ENCODE peak calls at places on chromosomes 4 and X, in ten cellular contexts. S, J, D, B, N, O, L, A, F and Z are unnamed samples.

GRCh38 chr4:14566518-14566917 is 435.8 kb upstream of the CPEB2 start:
- DNase-seq in D (no peak), A (peak), J (peak), S (no peak), B (peak), N (no peak), F (no peak), O (no peak), L (peak), Z (no peak)

GRCh38 chrX:141662781-141663180 is 35.8 kb downstream of the SPANXD start:
- DNase-seq in B (no peak), J (no peak), L (peak), O (no peak), F (no peak), D (no peak), A (no peak), S (no peak), N (no peak), Z (no peak)

GRCh38 chr4:14910411-14910810 is 91.9 kb upstream of the CPEB2 start:
- DNase-seq in D (no peak), S (no peak), N (no peak), F (no peak), B (no peak), J (peak), L (peak), A (no peak), O (peak), Z (no peak)

GRCh38 chr4:184907216-184907615 is 81.4 kb upstream of the ACSL1 start:
- DNase-seq in L (peak), A (no peak), B (no peak), F (no peak), O (no peak), N (no peak), J (no peak), D (no peak), S (no peak), Z (no peak)

GRCh38 chr4:74152841-74153240 is 5.1 kb upstream of the MTHFD2L start:
- DNase-seq in F (no peak), D (no peak), S (no peak), N (no peak), O (no peak), B (peak), L (no peak), A (peak), J (no peak), Z (no peak)

GRCh38 chr4:182346675-182347375 is 103.6 kb downstream of the TENM3 start:
- DNase-seq in F (no peak), S (no peak), A (no peak), O (no peak), J (no peak), N (no peak), D (no peak), B (no peak), L (no peak), Z (no peak)

GRCh38 chrX:17669458-17669857 is 67.8 kb upstream of the SCML1 start:
- DNase-seq in N (no peak), F (no peak), A (no peak), J (no peak), S (no peak), L (no peak), D (no peak), O (no peak), B (no peak), Z (no peak)

GRCh38 chr4:142550955-142551354 is 295.1 kb downstream of the INPP4B start:
- DNase-seq in S (no peak), A (no peak), B (no peak), L (no peak), N (no peak), J (no peak), D (no peak), F (peak), O (no peak), Z (no peak)

GRCh38 chr4:182975806-182976205 is 58.6 kb upstream of the DCTD start:
- DNase-seq in B (peak), N (no peak), A (peak), J (no peak), O (no peak), D (no peak), L (peak), S (peak), F (peak), Z (peak)

GRCh38 chrX:118257781-118258180 is 88.1 kb upstream of the WDR44 start:
- DNase-seq in J (no peak), D (no peak), B (no peak), N (no peak), S (no peak), A (no peak), F (no peak), L (no peak), O (no peak), Z (no peak)

GRCh38 chrX:95058815-95059214 is 1384.8 kb downstream of the FAM133A start:
- DNase-seq in B (peak), J (no peak), O (no peak), F (peak), N (no peak), D (no peak), L (peak), S (no peak), A (peak), Z (peak)

GRCh38 chrX:72100051-72100755 is 31.5 kb downstream of the RTL5 start:
- DNase-seq in J (no peak), A (no peak), S (no peak), F (no peak), L (no peak), B (no peak), N (no peak), O (no peak), D (no peak), Z (no peak)

GRCh38 chrX:45517090-45517973 is 316.7 kb upstream of the DIPK2B start:
- DNase-seq in O (no peak), N (no peak), D (no peak), L (peak), S (peak), B (peak), F (peak), J (no peak), A (no peak), Z (peak)

GRCh38 chrX:47529548-47529947 is 31.5 kb upstream of the ARAF start:
- DNase-seq in O (no peak), L (no peak), J (no peak), F (no peak), B (no peak), S (no peak), A (no peak), D (no peak), N (no peak), Z (no peak)

GRCh38 chr4:183183906-183184535 is 85.0 kb downstream of the WWC2 start:
- DNase-seq in S (no peak), B (no peak), D (no peak), N (no peak), J (no peak), F (no peak), A (no peak), O (no peak), L (no peak), Z (no peak)

GRCh38 chr4:119037709-119038463 is 97.7 kb upstream of the MYOZ2 start:
- DNase-seq in D (no peak), A (peak), L (peak), S (no peak), O (no peak), F (peak), J (no peak), B (no peak), N (no peak), Z (no peak)

GRCh38 chrX:115408736-115409390 is 119.3 kb downstream of the LUZP4 start:
- DNase-seq in F (peak), O (no peak), S (peak), N (no peak), B (peak), D (no peak), L (peak), J (no peak), A (peak), Z (no peak)

GRCh38 chr4:55458611-55459010 is 62.9 kb downstream of the TMEM165 start:
- DNase-seq in J (no peak), N (no peak), S (peak), B (peak), D (no peak), F (no peak), O (no peak), L (no peak), A (no peak), Z (peak)

GRCh38 chr4:73170518-73171198 is 87.9 kb downstream of the ANKRD17 start:
- DNase-seq in B (no peak), F (no peak), J (no peak), O (no peak), N (no peak), L (no peak), S (no peak), A (no peak), D (no peak), Z (peak)

GRCh38 chr4:41748788-41749445 is 392 bp upstream of the PHOX2B start:
- DNase-seq in L (no peak), B (no peak), D (no peak), J (no peak), A (no peak), O (no peak), F (no peak), N (no peak), S (no peak), Z (no peak)
- TF ChIP-seq CTCF in L (no peak), B (no peak), D (no peak), J (no peak), A (no peak), O (no peak), F (no peak), N (no peak), S (no peak), Z (no peak)

GRCh38 chr4:139082750-139083532 is 67.4 kb downstream of the NOCT start:
- DNase-seq in N (peak), L (peak), A (peak), F (peak), J (peak), D (peak), B (peak), O (peak), S (peak), Z (peak)

GRCh38 chr4:139083533-139084424 is 68.2 kb downstream of the NOCT start:
- DNase-seq in B (peak), N (peak), L (peak), S (peak), J (peak), A (peak), F (peak), O (peak), D (peak), Z (peak)

GRCh38 chr4:139084425-139085093 is 69.0 kb downstream of the NOCT start:
- DNase-seq in D (no peak), B (no peak), N (no peak), J (no peak), L (no peak), O (no peak), S (no peak), A (no peak), F (no peak), Z (no peak)

DNA sequence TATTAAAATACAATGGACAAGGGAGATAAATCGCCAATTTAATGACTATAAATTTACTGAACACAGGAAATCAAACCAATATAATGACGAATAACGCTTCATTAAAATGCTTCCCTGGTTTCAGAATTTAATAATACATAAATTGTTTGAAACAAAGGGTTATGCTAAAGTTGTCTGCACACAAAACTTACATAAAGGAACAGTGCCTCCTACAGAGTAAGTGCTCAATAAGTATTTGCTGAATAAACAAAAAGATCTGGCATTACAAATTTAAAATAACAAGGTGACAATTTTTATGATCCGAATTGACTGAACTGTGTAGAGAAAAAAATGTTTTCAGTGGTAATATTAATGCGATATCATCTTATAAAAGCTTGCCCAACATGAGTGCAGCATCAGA is 69.6 kb downstream of the NOCT start:
- DNase-seq in B (peak), J (peak), D (no peak), L (peak), S (peak), A (peak), O (no peak), F (peak), N (no peak), Z (peak)
- H3K4me3 ChIP-seq in B (no peak), J (peak), D (peak), L (peak), S (peak), A (peak), O (peak), F (peak), N (peak), Z (peak)

GRCh38 chrX:88424071-88424470 is 323.0 kb upstream of the CPXCR1 start:
- DNase-seq in S (no peak), L (no peak), A (no peak), O (no peak), F (no peak), D (no peak), N (no peak), B (no peak), J (no peak), Z (no peak)

GRCh38 chrX:88424541-88424940 is 322.5 kb upstream of the CPXCR1 start:
- DNase-seq in N (no peak), D (no peak), F (no peak), L (no peak), J (no peak), O (no peak), A (no peak), S (no peak), B (no peak), Z (no peak)

GRCh38 chrX:88425739-88426138 is 321.3 kb upstream of the CPXCR1 start:
- DNase-seq in A (no peak), J (peak), D (no peak), B (no peak), F (no peak), S (peak), O (no peak), L (no peak), N (no peak), Z (no peak)
- TF ChIP-seq CTCF in A (no peak), J (peak), D (no peak), B (peak), F (no peak), S (no peak), O (peak), L (no peak), N (no peak), Z (no peak)

GRCh38 chr4:41611124-41611838 is 73.3 kb downstream of the LIMCH1 start:
- DNase-seq in N (no peak), A (no peak), O (no peak), L (no peak), S (no peak), J (no peak), D (no peak), B (no peak), F (no peak), Z (peak)

GRCh38 chr4:41613362-41613761 is 75.4 kb downstream of the LIMCH1 start:
- DNase-seq in J (no peak), A (no peak), F (peak), N (no peak), B (no peak), O (no peak), L (no peak), S (no peak), D (peak), Z (no peak)

GRCh38 chr4:41610474-41610873 is 72.5 kb downstream of the LIMCH1 start:
- DNase-seq in S (no peak), O (no peak), J (no peak), D (no peak), L (no peak), A (no peak), B (no peak), F (no peak), N (no peak), Z (no peak)

GRCh38 chr4:41613782-41614181 is 75.8 kb downstream of the LIMCH1 start:
- DNase-seq in B (no peak), J (no peak), D (no peak), A (no peak), F (no peak), L (no peak), N (no peak), O (no peak), S (no peak), Z (no peak)

DNA sequence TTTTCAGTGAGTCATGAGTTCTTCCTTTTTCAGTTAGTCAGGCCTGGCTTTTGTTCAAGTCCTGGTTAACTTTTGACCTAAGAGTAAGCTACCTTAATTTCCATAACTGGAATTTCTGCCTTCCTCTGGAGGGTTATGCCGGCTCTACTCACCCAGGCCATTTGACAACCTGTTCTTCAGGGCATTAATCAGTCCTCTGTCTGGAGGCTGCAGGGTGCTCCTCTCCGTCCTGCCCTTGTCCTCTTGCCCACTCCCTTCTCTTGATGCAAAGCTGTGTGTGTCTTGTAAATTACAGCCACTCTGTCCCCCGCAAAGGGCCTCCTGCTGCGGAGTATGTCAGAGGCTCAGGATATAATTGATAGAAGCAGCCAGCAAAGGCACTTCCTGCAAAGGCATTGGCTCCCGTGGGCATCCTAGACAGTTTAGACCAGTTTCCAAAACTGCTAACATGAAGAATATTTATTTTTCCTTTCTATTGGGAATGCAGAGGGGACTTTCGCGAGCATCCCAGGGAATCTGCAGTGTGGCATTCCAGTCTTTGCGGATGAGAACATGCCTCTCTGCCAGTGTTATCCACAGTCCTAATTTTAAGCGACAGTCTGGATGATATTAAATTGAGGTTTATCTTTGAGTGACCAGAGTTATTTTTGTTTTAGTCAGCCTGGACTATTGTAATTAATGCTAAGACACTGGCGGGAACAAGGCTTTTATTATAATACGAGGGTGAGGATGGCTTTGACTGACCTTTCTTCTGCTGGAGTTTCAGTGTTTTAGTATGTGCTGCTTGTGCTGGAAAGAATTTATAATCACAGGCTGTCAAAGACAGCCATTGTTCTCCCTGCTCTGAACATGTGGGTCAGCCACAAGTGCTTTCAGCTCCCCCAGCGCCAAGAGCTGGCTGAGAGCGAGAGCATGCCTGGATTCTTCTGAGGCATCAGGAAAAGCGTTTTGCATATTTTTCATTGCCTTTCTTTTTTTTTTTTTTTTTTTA is 74.2 kb downstream of the LIMCH1 start:
- DNase-seq in L (peak), N (peak), S (peak), F (peak), B (peak), A (no peak), D (peak), O (peak), J (no peak), Z (peak)
- H3K4me3 ChIP-seq in L (no peak), N (peak), S (no peak), F (no peak), B (no peak), A (no peak), D (no peak), O (no peak), J (no peak), Z (no peak)

DNA sequence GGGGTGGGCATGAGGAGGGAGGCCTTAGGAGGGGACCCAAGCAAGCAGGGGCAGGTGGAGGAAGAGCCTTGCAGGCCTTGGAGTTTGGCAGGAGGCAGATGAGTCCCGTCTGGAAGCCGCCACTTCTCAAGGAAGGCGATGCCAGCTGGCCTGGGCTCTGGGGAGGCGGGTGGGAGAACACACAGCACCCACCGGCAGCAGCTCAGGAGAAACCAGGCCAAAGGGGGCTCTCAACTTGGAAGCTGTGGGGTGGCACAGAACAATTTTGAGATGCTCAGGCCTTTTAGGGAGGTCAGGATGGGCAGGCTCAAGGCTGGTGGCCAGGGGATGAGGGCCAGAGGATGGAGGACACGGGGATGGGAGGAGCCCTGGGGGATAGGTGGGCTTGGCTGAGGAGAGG is 11.6 kb upstream of the DUSP9 start:
- DNase-seq in S (no peak), F (no peak), D (no peak), B (no peak), L (no peak), O (no peak), A (no peak), J (no peak), N (no peak), Z (no peak)
- TF ChIP-seq CTCF in S (no peak), F (no peak), D (no peak), B (no peak), L (no peak), O (no peak), A (no peak), J (no peak), N (no peak), Z (no peak)

DNA sequence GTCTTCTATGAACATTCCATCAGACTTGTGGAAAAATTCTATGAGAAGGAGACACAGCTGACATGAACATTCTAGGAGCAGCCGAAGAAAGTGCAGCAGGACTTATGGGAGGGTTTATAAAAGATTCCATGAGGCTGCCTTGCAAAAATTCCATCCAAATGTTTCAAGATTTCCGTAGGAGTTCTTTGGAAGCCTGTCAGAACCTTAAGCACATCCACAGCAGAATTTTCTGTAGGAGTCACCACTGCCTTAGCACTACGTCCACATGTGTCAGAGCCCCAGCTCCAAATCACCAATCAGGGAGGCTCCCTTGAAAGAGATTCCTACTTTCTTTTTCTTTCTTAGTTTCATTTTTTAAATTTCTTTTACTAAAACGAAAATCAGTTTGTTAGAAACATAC is 66.9 kb upstream of the MSX1 start:
- DNase-seq in D (no peak), F (peak), S (no peak), J (no peak), B (peak), A (peak), L (peak), O (no peak), N (no peak), Z (no peak)
- H3K4me3 ChIP-seq in D (no peak), F (peak), S (no peak), J (no peak), B (no peak), A (no peak), L (no peak), O (no peak), N (no peak), Z (no peak)